ENCODE peak calls at places on chromosomes 6 and 20, in six cellular contexts. K is A549, F is K562, P is NB4, O is GM12878, S is HepG2. B is an unnamed sample.

GRCh38 chr6:157233686-157234085 is 89.6 kb downstream of the TMEM242 start:
- DNase-seq in K (no peak), F (no peak), P (no peak), O (no peak), S (no peak), B (no peak)

GRCh38 chr6:97215157-97215769 is 67.8 kb downstream of the MMS22L start:
- DNase-seq in K (peak), F (peak), P (peak), O (no peak), S (peak), B (peak)

GRCh38 chr6:134317471-134318131 is at the start of gene SGK1:
- DNase-seq in K (peak), F (no peak), P (no peak), O (no peak), S (no peak), B (peak)

GRCh38 chr6:159445351-159445750 is 247.7 kb downstream of the SOD2 start:
- DNase-seq in K (no peak), F (no peak), P (no peak), O (no peak), S (no peak), B (no peak)

GRCh38 chr20:36043892-36044515 is 75.6 kb downstream of the CNBD2 start:
- DNase-seq in K (no peak), F (no peak), P (no peak), O (no peak), S (no peak), B (no peak)

GRCh38 chr6:131001945-131002661 is 60.9 kb downstream of the EPB41L2 start:
- DNase-seq in K (no peak), F (no peak), P (no peak), O (no peak), S (peak), B (no peak)

GRCh38 chr6:119647309-119647708 is 297.7 kb upstream of the MAN1A1 start:
- DNase-seq in K (no peak), F (no peak), P (no peak), O (no peak), S (no peak), B (no peak)

GRCh38 chr6:3345836-3346235 is 87.1 kb downstream of the PSMG4 start:
- DNase-seq in K (no peak), F (no peak), P (no peak), O (no peak), S (no peak), B (no peak)

GRCh38 chr6:139161169-139161568 is 26.3 kb downstream of the HECA start:
- DNase-seq in K (no peak), F (no peak), P (no peak), O (no peak), S (peak), B (no peak)

GRCh38 chr6:24321538-24322162 is 36.2 kb downstream of the DCDC2 start:
- DNase-seq in K (no peak), F (no peak), P (no peak), O (no peak), S (no peak), B (no peak)

GRCh38 chr6:30025197-30025596 is 35.9 kb upstream of the POLR1H start:
- DNase-seq in K (no peak), F (no peak), P (no peak), O (no peak), S (no peak), B (no peak)

GRCh38 chr6:31010393-31011060 is at the start of gene MUC22:
- DNase-seq in K (no peak), F (no peak), P (no peak), O (no peak), S (no peak), B (no peak)

GRCh38 chr20:32439132-32439829 is 81.2 kb downstream of the ASXL1 start:
- DNase-seq in K (no peak), F (no peak), P (peak), O (no peak), S (no peak), B (no peak)

GRCh38 chr6:41705996-41706835 is 29.2 kb downstream of the TFEB start:
- DNase-seq in K (peak), F (peak), P (peak), O (peak), S (peak), B (peak)

GRCh38 chr6:101202975-101203374 is 190.5 kb upstream of the GRIK2 start:
- DNase-seq in K (no peak), F (no peak), P (no peak), O (no peak), S (no peak), B (no peak)

GRCh38 chr6:32177182-32177787 is 920 bp upstream of the RNF5 start:
- DNase-seq in K (no peak), F (peak), P (peak), O (no peak), S (no peak), B (no peak)

GRCh38 chr20:19802492-19803158 is 44.6 kb downstream of the RIN2 start:
- DNase-seq in K (peak), F (no peak), P (peak), O (no peak), S (peak), B (peak)

GRCh38 chr6:35955970-35956369 is 35.1 kb upstream of the SRPK1 start:
- DNase-seq in K (no peak), F (no peak), P (peak), O (no peak), S (no peak), B (no peak)

GRCh38 chr6:167058261-167058660 is 59.1 kb downstream of the CEP43 start:
- DNase-seq in K (no peak), F (no peak), P (no peak), O (no peak), S (no peak), B (no peak)

GRCh38 chr6:73566954-73567591 is 46.2 kb upstream of the EEF1A1 start:
- DNase-seq in K (peak), F (peak), P (peak), O (no peak), S (peak), B (peak)

GRCh38 chr6:53441761-53442160 is 93.0 kb upstream of the ELOVL5 start:
- DNase-seq in K (no peak), F (no peak), P (no peak), O (no peak), S (no peak), B (no peak)

GRCh38 chr6:8193541-8193940 is 91.2 kb upstream of the EEF1E1 start:
- DNase-seq in K (no peak), F (no peak), P (no peak), O (no peak), S (no peak), B (no peak)

GRCh38 chr20:19272976-19273654 is 60.7 kb downstream of the SLC24A3 start:
- DNase-seq in K (no peak), F (no peak), P (peak), O (no peak), S (no peak), B (no peak)

GRCh38 chr6:9523462-9523861 is 891.4 kb downstream of the TFAP2A start:
- DNase-seq in K (peak), F (no peak), P (no peak), O (no peak), S (no peak), B (peak)

GRCh38 chr20:63814833-63815612 is 16.0 kb downstream of the ZBTB46 start:
- DNase-seq in K (no peak), F (no peak), P (no peak), O (no peak), S (no peak), B (no peak)

GRCh38 chr6:163460307-163460782 is 45.8 kb downstream of the QKI start:
- DNase-seq in K (no peak), F (no peak), P (no peak), O (peak), S (no peak), B (peak)

GRCh38 chr6:133062702-133063319 is 178.3 kb upstream of the EYA4 start:
- DNase-seq in K (no peak), F (no peak), P (no peak), O (no peak), S (no peak), B (no peak)

GRCh38 chr6:125954735-125955410 is 1.7 kb upstream of the HINT3 start:
- DNase-seq in K (no peak), F (no peak), P (no peak), O (no peak), S (no peak), B (no peak)

GRCh38 chr20:33415948-33416347 is 14.6 kb upstream of the CDK5RAP1 start:
- DNase-seq in K (peak), F (peak), P (peak), O (no peak), S (peak), B (no peak)

GRCh38 chr6:40485300-40485699 is 101.9 kb downstream of the LRFN2 start:
- DNase-seq in K (no peak), F (no peak), P (no peak), O (no peak), S (no peak), B (no peak)
- TF ChIP-seq MYC in K (no peak), F (no peak), P (no peak), O (no peak), S (no peak), B (no peak)

DNA sequence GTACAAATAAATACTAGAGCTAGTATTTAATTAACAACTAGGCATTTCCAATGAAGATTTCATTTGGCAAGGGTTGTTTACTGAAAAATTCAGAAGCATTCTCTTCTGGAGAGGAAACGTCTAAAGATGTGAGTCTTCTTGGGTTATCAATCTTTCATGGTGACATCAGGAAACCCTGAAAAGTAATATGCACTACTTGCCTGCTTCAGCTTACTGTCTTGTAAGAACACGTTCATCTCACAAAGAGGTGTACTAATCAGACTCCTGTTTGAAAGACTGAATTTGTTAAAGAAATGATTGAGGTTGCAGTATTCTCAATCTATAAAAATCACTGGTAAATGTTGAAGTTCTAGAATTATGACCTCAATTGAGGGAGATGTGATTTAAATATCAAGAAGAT is 16.9 kb downstream of the PLEKHG1 start:
- DNase-seq in K (no peak), F (no peak), P (no peak), O (no peak), S (no peak), B (peak)
- TF ChIP-seq MYC in K (no peak), F (no peak), P (no peak), O (no peak), S (no peak), B (no peak)

GRCh38 chr20:51275816-51276215 is 252.9 kb upstream of the KCNG1 start:
- DNase-seq in K (no peak), F (no peak), P (no peak), O (no peak), S (no peak), B (peak)

GRCh38 chr20:51276331-51276730 is 253.4 kb upstream of the KCNG1 start:
- DNase-seq in K (no peak), F (no peak), P (no peak), O (no peak), S (no peak), B (no peak)

GRCh38 chr20:51275181-51275580 is 252.3 kb upstream of the KCNG1 start:
- DNase-seq in K (no peak), F (no peak), P (no peak), O (no peak), S (no peak), B (no peak)

GRCh38 chr20:51269671-51270070 is 246.8 kb upstream of the KCNG1 start:
- DNase-seq in K (no peak), F (no peak), P (no peak), O (no peak), S (no peak), B (no peak)

GRCh38 chr20:51272392-51272791 is 249.5 kb upstream of the KCNG1 start:
- DNase-seq in K (no peak), F (no peak), P (peak), O (no peak), S (no peak), B (no peak)
- TF ChIP-seq MYC in K (no peak), F (no peak), P (no peak), O (no peak), S (no peak), B (no peak)

GRCh38 chr6:112480551-112480950 is 133.4 kb downstream of the RFPL4B start:
- DNase-seq in K (no peak), F (no peak), P (no peak), O (no peak), S (no peak), B (no peak)

GRCh38 chr6:112485813-112486212 is 138.7 kb downstream of the RFPL4B start:
- DNase-seq in K (no peak), F (no peak), P (no peak), O (no peak), S (no peak), B (peak)

GRCh38 chr6:112485140-112485539 is 138.0 kb downstream of the RFPL4B start:
- DNase-seq in K (no peak), F (no peak), P (no peak), O (no peak), S (no peak), B (no peak)

GRCh38 chr6:112481256-112481655 is 134.1 kb downstream of the RFPL4B start:
- DNase-seq in K (no peak), F (no peak), P (no peak), O (no peak), S (no peak), B (no peak)

DNA sequence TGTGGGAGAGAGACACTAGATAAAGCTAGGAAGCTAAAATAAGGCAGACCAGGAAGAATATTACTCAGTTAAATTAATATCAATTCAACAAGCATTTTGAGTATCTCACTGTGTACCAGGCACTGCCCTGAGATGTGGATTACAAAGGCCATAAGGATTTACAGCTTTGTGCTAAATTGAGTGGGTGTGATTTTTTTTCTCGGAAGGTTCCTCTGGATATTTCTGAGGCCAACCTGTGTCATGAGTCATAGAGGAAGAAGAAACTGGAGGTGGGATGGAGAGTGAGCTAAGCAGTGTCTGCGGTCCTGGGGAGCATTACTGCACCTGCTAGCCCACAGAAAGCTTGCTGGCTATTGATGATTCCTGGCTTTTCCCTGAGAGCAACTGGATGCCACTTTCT is 135.2 kb downstream of the RFPL4B start:
- DNase-seq in K (no peak), F (no peak), P (no peak), O (no peak), S (no peak), B (no peak)
- TF ChIP-seq MYC in K (no peak), F (no peak), P (no peak), O (no peak), S (no peak), B (no peak)

GRCh38 chr20:53322651-53323050 is 271.0 kb downstream of the ZNF217 start:
- DNase-seq in K (no peak), F (no peak), P (no peak), O (no peak), S (no peak), B (no peak)
- TF ChIP-seq MYC in K (no peak), F (no peak), P (no peak), O (no peak), S (no peak), B (no peak)

DNA sequence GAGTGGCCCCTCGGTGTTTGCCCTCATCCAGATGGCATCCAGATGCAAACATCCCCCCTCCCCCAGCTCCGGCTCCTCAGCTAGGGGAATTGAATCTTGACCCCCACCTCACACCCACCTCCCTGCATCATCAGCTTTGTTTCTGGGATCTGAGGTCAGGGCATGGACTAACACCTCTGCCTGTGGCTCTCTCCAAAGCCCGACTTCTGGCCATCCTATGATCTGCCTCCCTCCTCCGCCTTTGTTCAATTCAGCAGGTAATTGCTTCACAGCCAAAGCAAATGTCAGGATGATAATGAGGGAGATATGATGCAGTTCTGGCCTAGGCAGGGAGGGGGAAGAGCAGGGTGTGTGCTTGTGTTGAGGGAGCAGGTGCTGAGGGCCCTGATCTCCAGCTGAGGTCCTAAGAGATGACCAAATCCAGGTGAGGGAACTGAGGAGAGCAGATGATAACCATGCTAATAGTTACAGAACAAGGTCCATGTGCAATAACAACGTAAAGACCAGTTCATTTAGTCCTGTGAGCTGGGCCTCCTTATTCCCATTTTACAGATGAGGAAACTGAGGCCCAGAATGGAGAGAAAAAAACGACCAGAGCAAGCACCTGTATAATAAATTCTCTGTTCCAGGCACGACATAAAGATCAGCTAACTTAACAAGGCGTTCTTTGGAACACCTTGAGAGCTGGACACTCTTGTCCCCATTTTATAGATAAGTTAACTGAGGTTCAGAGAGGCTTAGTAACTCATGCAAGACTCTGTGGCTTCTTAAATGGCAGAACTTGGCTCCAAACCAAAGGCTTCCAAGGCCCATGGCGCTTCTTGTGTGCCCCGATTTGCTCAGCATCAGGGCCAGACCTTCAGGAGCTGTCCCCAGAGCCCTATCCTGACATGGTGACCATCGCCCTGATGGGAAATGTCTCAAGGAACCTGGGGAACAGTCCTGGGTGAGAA is 141.9 kb downstream of the VEGFA start:
- DNase-seq in K (no peak), F (no peak), P (no peak), O (no peak), S (peak), B (no peak)
- TF ChIP-seq MYC in K (no peak), F (peak), P (no peak), O (no peak), S (no peak), B (no peak)

DNA sequence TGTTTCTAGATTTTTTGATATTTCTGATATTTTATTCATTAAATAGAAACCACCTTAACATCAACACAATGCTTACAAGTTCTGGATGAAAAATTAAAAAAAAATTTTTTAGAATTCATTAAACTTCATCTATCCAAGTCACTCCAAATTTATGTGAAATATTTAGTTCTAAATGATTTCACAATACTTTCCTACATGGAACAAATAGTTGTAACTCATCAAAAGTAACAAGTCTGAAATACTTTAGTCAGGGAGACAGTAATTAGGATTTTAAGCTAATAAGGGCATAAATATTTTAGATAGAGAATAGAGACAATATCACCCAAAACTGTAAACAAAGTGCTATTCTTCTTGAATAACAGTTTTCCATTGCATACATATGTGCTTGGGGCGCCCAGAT is 147.8 kb downstream of the HIVEP2 start:
- DNase-seq in K (no peak), F (no peak), P (no peak), O (no peak), S (no peak), B (no peak)
- TF ChIP-seq MYC in K (no peak), F (no peak), P (no peak), O (no peak), S (no peak), B (no peak)